ENCODE peak calls at places on chromosomes 4 and X, in eight cellular contexts. Y is SK-N-SH, X is bronchial epithelial cell, D is tibial nerve, W is OCI-LY7, S is uterus, K is K562, Z is body of pancreas. J is an unnamed sample.

GRCh38 chr4:127783026-127783769 is 1.1 kb downstream of the HSPA4L start:
- DNase-seq in D (peak; percentile 57), W (no peak), X (peak; percentile 100), K (peak; percentile 36), Z (peak; percentile 77), Y (peak; percentile 46), S (peak; percentile 62), J (peak; percentile 69)

GRCh38 chr4:147860960-147861359 is 129.1 kb downstream of the ARHGAP10 start:
- DNase-seq in K (no peak), D (no peak), Y (no peak), W (no peak), S (no peak), X (no peak), Z (no peak), J (no peak)

GRCh38 chr4:82376109-82376508 is 2.3 kb upstream of the HNRNPD start:
- DNase-seq in K (no peak), Z (no peak), W (no peak), S (no peak), D (no peak), Y (no peak), X (no peak), J (no peak)

GRCh38 chr4:71389149-71389840 is 50.5 kb downstream of the SLC4A4 start:
- DNase-seq in W (no peak), Z (peak; percentile 48), S (no peak), D (peak; percentile 9), K (no peak), Y (no peak), X (no peak), J (no peak)

GRCh38 chr4:76811604-76812412 is 86.1 kb downstream of the SOWAHB start:
- DNase-seq in D (no peak), Z (no peak), W (no peak), K (no peak), Y (no peak), S (peak; percentile 68), X (no peak), J (no peak)

GRCh38 chr4:123943976-123944375 is 547.4 kb downstream of the SPRY1 start:
- DNase-seq in K (no peak), S (no peak), D (no peak), Z (no peak), X (no peak), Y (no peak), W (no peak), J (no peak)

GRCh38 chrX:154404625-154405192 is 4.3 kb downstream of the DNASE1L1 start:
- DNase-seq in X (no peak), W (no peak), K (no peak), D (no peak), Y (no peak), S (no peak), Z (no peak), J (no peak)

GRCh38 chrX:153692003-153692402 is 4.3 kb downstream of the SLC6A8 start:
- DNase-seq in X (no peak), Y (no peak), W (no peak), K (no peak), Z (no peak), S (no peak), D (no peak), J (no peak)

GRCh38 chr4:83522239-83522638 is 13.7 kb upstream of the GPAT3 start:
- DNase-seq in W (no peak), Y (no peak), K (no peak), Z (no peak), X (no peak), S (no peak), D (no peak), J (no peak)

GRCh38 chr4:75644095-75644494 is 13.8 kb upstream of the CDKL2 start:
- DNase-seq in D (no peak), X (no peak), S (no peak), K (no peak), W (no peak), Y (no peak), Z (no peak), J (no peak)

GRCh38 chrX:8067754-8068469 is 103.2 kb downstream of the VCX2 start:
- DNase-seq in D (no peak), Y (no peak), K (no peak), X (peak; percentile 86), Z (no peak), W (no peak), S (no peak), J (peak; percentile 21)

GRCh38 chr4:69957209-69957608 is 8.3 kb downstream of the CSN2 start:
- DNase-seq in Y (no peak), S (no peak), Z (no peak), K (no peak), W (no peak), D (no peak), X (peak; percentile 25), J (no peak)

GRCh38 chr4:4639370-4639769 is 97.5 kb upstream of the STX18 start:
- DNase-seq in Y (no peak), Z (no peak), X (no peak), D (no peak), S (no peak), W (no peak), K (no peak), J (no peak)

GRCh38 chr4:108303488-108304177 is 134.9 kb upstream of the LEF1 start:
- DNase-seq in K (no peak), D (no peak), Z (no peak), X (peak; percentile 64), Y (no peak), W (no peak), S (no peak), J (no peak)

GRCh38 chrX:54076903-54077302 is 32.6 kb upstream of the PHF8 start:
- DNase-seq in S (no peak), Y (no peak), D (no peak), K (no peak), W (no peak), X (peak; percentile 80), Z (no peak), J (no peak)

GRCh38 chr4:38319456-38320348 is 344.3 kb upstream of the KLF3 start:
- DNase-seq in Y (peak; percentile 94), K (peak; percentile 83), X (peak; percentile 75), W (peak; percentile 70), D (peak; percentile 100), S (peak; percentile 98), Z (peak; percentile 93), J (peak; percentile 93)

GRCh38 chrX:71489540-71489939 is 43.4 kb upstream of the OGT start:
- DNase-seq in D (no peak), Y (no peak), W (no peak), S (no peak), X (no peak), Z (no peak), K (no peak), J (no peak)

GRCh38 chrX:140664939-140665338 is 44.6 kb upstream of the LINC00632 start:
- DNase-seq in D (no peak), K (peak; percentile 5), S (no peak), X (peak; percentile 34), Y (peak; percentile 7), Z (no peak), W (peak; percentile 5), J (no peak)

DNA sequence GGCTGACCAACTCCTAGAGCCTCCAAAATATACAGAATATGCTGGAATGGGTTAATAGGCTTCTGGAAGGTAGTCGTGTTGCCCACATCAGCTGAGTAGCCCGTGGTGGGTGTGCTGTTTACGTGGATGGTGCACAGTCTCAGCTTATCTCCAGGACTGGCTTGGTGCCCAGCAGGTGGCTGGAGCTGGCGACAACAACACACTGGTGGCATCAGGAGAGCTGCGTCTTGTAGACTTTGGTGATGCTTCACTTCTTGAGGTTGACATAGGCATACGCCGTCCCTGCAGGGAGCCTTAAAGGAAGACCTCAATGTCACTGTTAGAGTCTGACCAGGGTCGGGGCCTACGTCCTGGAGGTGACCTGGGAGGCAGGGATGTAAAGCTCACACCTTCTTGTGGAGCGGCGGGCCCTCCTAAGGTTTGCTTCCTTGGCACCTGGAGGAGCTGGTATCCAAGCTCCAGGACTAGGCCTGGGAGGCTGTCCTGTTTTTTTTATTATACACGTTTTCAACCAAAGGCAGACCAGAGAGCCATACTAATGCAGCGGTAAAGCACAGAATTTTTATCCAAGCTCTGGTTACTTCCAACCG is 26.5 kb upstream of the RBMX start:
- DNase-seq in S (no peak), W (no peak), Y (no peak), Z (peak; percentile 29), K (no peak), X (no peak), D (no peak), J (no peak)
- H3K36me3 ChIP-seq in S (no peaks in the 10 kb centered on the region), W (no peaks in the 10 kb centered on the region), Y (no peaks in the 10 kb centered on the region), Z (no peaks in the 10 kb centered on the region), K (no peaks in the 10 kb centered on the region), X (no peaks in the 10 kb centered on the region), D (no peaks in the 10 kb centered on the region), J (no peaks in the 10 kb centered on the region)

GRCh38 chr4:166980419-166980818 is 253.9 kb downstream of the SPOCK3 start:
- DNase-seq in W (no peak), S (no peak), Z (no peak), X (no peak), Y (no peak), D (no peak), K (no peak), J (no peak)

GRCh38 chr4:166981847-166982246 is 252.4 kb downstream of the SPOCK3 start:
- DNase-seq in X (no peak), D (no peak), Y (peak; percentile 2), W (no peak), K (no peak), Z (no peak), S (no peak), J (no peak)
- TF ChIP-seq CTCF in X (no peak), D (no peak), Y (no peak), W (no peak), K (no peak), Z (no peak), S (no peak), J (peak; percentile 36)

GRCh38 chr4:152700151-152700550 is 20.4 kb upstream of the TMEM154 start:
- DNase-seq in Y (no peak), X (no peak), K (no peak), Z (no peak), D (no peak), S (no peak), W (no peak), J (peak; percentile 27)
- H3K36me3 ChIP-seq in Y (no peaks in the 10 kb centered on the region), X (no peaks in the 10 kb centered on the region), K (no peaks in the 10 kb centered on the region), Z (no peaks in the 10 kb centered on the region), D (no peaks in the 10 kb centered on the region), S (no peaks in the 10 kb centered on the region), W (no peaks in the 10 kb centered on the region), J (no peaks in the 10 kb centered on the region)

GRCh38 chr4:16641971-16642370 is 256.5 kb downstream of the LDB2 start:
- DNase-seq in X (no peak), D (no peak), S (no peak), K (no peak), W (no peak), Z (no peak), Y (no peak), J (no peak)

GRCh38 chr4:16636911-16637630 is 261.4 kb downstream of the LDB2 start:
- DNase-seq in K (no peak), W (no peak), D (no peak), X (no peak), S (no peak), Z (no peak), Y (no peak), J (no peak)

GRCh38 chr4:16646459-16646858 is 252.0 kb downstream of the LDB2 start:
- DNase-seq in Z (no peak), W (no peak), X (no peak), Y (no peak), S (no peak), D (no peak), K (no peak), J (no peak)

GRCh38 chr4:16643852-16644251 is 254.6 kb downstream of the LDB2 start:
- DNase-seq in S (no peak), Y (no peak), W (no peak), X (no peak), Z (no peak), D (no peak), K (no peak), J (no peak)

GRCh38 chr4:16642897-16643296 is 255.5 kb downstream of the LDB2 start:
- DNase-seq in W (no peak), S (no peak), Z (no peak), X (no peak), Y (peak; percentile 51), K (peak; percentile 16), D (no peak), J (no peak)
- TF ChIP-seq CTCF in W (no peak), S (peak; percentile 40), Z (no peak), X (no peak), Y (peak; percentile 59), K (no peak), D (no peak), J (no peak)

J was measured in WERI-Rb-1.